ENCODE peak calls at places on chromosomes 3 and 15, in five cellular contexts. S, L, B, I and W are unnamed samples. For H3K9me3, the result is how much of the 10 kb centered on the place peaks cover.

GRCh38 chr15:31367730-31368344 is 41.2 kb downstream of the KLF13 start:
- DNase-seq in S (no peak), L (no peak), B (no peak), I (peak), W (peak)

GRCh38 chr3:53071882-53072431 is 26.1 kb upstream of the SFMBT1 start:
- DNase-seq in S (no peak), L (no peak), B (peak), I (no peak), W (no peak)

GRCh38 chr3:113241292-113242033 is 30.1 kb downstream of the BOC start:
- DNase-seq in S (no peak), L (no peak), B (peak), I (no peak), W (no peak)

GRCh38 chr15:40915106-40915661 is 14.0 kb upstream of the DLL4 start:
- DNase-seq in S (no peak), L (peak), B (no peak), I (no peak), W (no peak)

GRCh38 chr3:134462236-134463059 is 23.3 kb downstream of the ANAPC13 start:
- DNase-seq in S (no peak), L (peak), B (no peak), I (no peak), W (no peak)

GRCh38 chr15:50017522-50017921 is 101.5 kb downstream of the ATP8B4 start:
- DNase-seq in S (no peak), L (no peak), B (no peak), I (no peak), W (no peak)

GRCh38 chr3:124078978-124079911 is 87.3 kb upstream of the ROPN1 start:
- DNase-seq in S (peak), L (peak), B (no peak), I (no peak), W (no peak)

GRCh38 chr3:13780432-13781173 is 99.3 kb downstream of the WNT7A start:
- DNase-seq in S (no peak), L (no peak), B (no peak), I (no peak), W (no peak)

GRCh38 chr15:78841891-78842290 is 30.6 kb upstream of the ADAMTS7 start:
- DNase-seq in S (no peak), L (no peak), B (no peak), I (no peak), W (no peak)

GRCh38 chr3:179825527-179826246 is 172.8 kb downstream of the USP13 start:
- DNase-seq in S (no peak), L (no peak), B (no peak), I (no peak), W (no peak)

GRCh38 chr3:12395349-12396012 is 88.8 kb upstream of the TSEN2 start:
- DNase-seq in S (no peak), L (no peak), B (no peak), I (no peak), W (no peak)

GRCh38 chr3:196667056-196667844 is 27.8 kb downstream of the NRROS start:
- DNase-seq in S (no peak), L (no peak), B (no peak), I (no peak), W (no peak)

GRCh38 chr3:181633556-181633955 is 78.2 kb upstream of the SOX2 start:
- DNase-seq in S (no peak), L (no peak), B (no peak), I (no peak), W (no peak)

GRCh38 chr3:193620055-193620454 is 27.0 kb downstream of the OPA1 start:
- DNase-seq in S (no peak), L (no peak), B (no peak), I (no peak), W (no peak)

GRCh38 chr3:72692959-72693518 is 155.2 kb downstream of the SHQ1 start:
- DNase-seq in S (no peak), L (no peak), B (peak), I (no peak), W (peak)

GRCh38 chr3:8488877-8489865 is 12.5 kb upstream of the LMCD1 start:
- DNase-seq in S (no peak), L (no peak), B (no peak), I (no peak), W (no peak)

GRCh38 chr15:35777016-35777415 is 231.1 kb upstream of the DPH6 start:
- DNase-seq in S (no peak), L (no peak), B (no peak), I (no peak), W (no peak)

GRCh38 chr15:70095387-70096214 is 2.1 kb downstream of the TLE3 start:
- DNase-seq in S (peak), L (peak), B (peak), I (no peak), W (peak)

GRCh38 chr3:132071043-132071442 is 36.2 kb upstream of the CPNE4 start:
- DNase-seq in S (no peak), L (no peak), B (no peak), I (no peak), W (no peak)

GRCh38 chr3:115697263-115698053 is 74.1 kb downstream of the GAP43 start:
- DNase-seq in S (no peak), L (no peak), B (no peak), I (no peak), W (no peak)

GRCh38 chr3:45554001-45554691 is 40.4 kb upstream of the LIMD1 start:
- DNase-seq in S (peak), L (peak), B (no peak), I (peak), W (peak)

GRCh38 chr15:70214266-70214665 is 116.5 kb upstream of the TLE3 start:
- DNase-seq in S (no peak), L (no peak), B (peak), I (no peak), W (no peak)

GRCh38 chr3:78941587-78941986 is 826.2 kb downstream of the ROBO1 start:
- DNase-seq in S (no peak), L (no peak), B (no peak), I (no peak), W (no peak)

GRCh38 chr3:151890721-151891141 is 17.3 kb downstream of the SUCNR1 start:
- DNase-seq in S (no peak), L (no peak), B (no peak), I (no peak), W (no peak)

GRCh38 chr15:62782100-62782791 is 260.3 kb upstream of the TPM1 start:
- DNase-seq in S (peak), L (peak), B (peak), I (peak), W (peak)

GRCh38 chr3:178139116-178139515 is 397.1 kb upstream of the KCNMB2 start:
- DNase-seq in S (no peak), L (no peak), B (no peak), I (no peak), W (no peak)

GRCh38 chr3:21158801-21159564 is 592.0 kb downstream of the ZNF385D start:
- DNase-seq in S (no peak), L (no peak), B (no peak), I (no peak), W (no peak)

GRCh38 chr3:185820973-185821758 is 3.7 kb downstream of the IGF2BP2 start:
- DNase-seq in S (no peak), L (peak), B (no peak), I (no peak), W (no peak)

GRCh38 chr3:48655586-48655985 is 7.1 kb downstream of the CELSR3 start:
- DNase-seq in S (no peak), L (no peak), B (no peak), I (no peak), W (no peak)

GRCh38 chr3:107756649-107757048 is 233.9 kb downstream of the BBX start:
- DNase-seq in S (no peak), L (no peak), B (no peak), I (no peak), W (no peak)

GRCh38 chr3:72586694-72587093 is 261.6 kb downstream of the SHQ1 start:
- DNase-seq in S (no peak), L (no peak), B (no peak), I (no peak), W (no peak)

GRCh38 chr3:14725015-14725431 is 50.1 kb downstream of the C3orf20 start:
- DNase-seq in S (no peak), L (no peak), B (no peak), I (no peak), W (peak)

GRCh38 chr3:135991621-135992020 is 26.1 kb downstream of the PPP2R3A start:
- DNase-seq in S (no peak), L (peak), B (no peak), I (no peak), W (no peak)

GRCh38 chr15:51030649-51031316 is 63.9 kb downstream of the TNFAIP8L3 start:
- DNase-seq in S (no peak), L (no peak), B (no peak), I (no peak), W (no peak)

DNA sequence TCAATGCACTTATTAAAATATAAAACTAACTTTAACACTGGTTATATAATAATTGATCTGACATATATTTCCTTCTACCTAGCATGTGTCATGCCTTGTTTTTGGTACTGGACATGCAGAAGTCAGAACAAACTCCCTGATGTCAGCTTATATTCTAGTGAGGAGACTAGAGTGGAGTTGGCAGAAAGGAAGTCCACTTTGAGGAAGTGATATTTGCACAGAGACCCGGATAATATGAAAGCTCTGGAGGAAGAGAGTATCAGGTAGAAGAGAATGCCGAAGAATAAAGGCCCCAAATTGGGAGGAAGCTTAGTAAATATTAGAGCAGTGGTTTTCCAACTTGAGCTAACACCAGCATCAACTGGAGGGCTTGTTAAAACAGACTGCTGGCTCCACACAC is 24.6 kb upstream of the ZNF280D start:
- DNase-seq in S (no peak), L (no peak), B (no peak), I (no peak), W (no peak)
- H3K27ac ChIP-seq in S (no peak), L (no peak), B (no peak), I (no peak), W (no peak)

GRCh38 chr15:92677998-92678397 is 22.4 kb upstream of the FAM174B start:
- DNase-seq in S (no peak), L (no peak), B (no peak), I (no peak), W (no peak)
- H3K9me3 ChIP-seq in S (under half), L (under half), B (under half), I (under half), W (under half)

GRCh38 chr15:58190419-58190818 is 52.2 kb downstream of the AQP9 start:
- DNase-seq in S (no peak), L (no peak), B (no peak), I (no peak), W (no peak)

GRCh38 chr15:58189148-58189811 is 51.1 kb downstream of the AQP9 start:
- DNase-seq in S (no peak), L (no peak), B (no peak), I (no peak), W (no peak)

GRCh38 chr15:58182460-58183163 is 44.4 kb downstream of the AQP9 start:
- DNase-seq in S (no peak), L (peak), B (peak), I (peak), W (peak)

GRCh38 chr15:58179741-58180381 is 41.7 kb downstream of the AQP9 start:
- DNase-seq in S (no peak), L (peak), B (no peak), I (no peak), W (no peak)

GRCh38 chr15:58185439-58185838 is 47.3 kb downstream of the AQP9 start:
- DNase-seq in S (no peak), L (peak), B (no peak), I (no peak), W (no peak)
- TF ChIP-seq CTCF in S (no peak), L (no peak), B (peak), I (no peak), W (no peak)

DNA sequence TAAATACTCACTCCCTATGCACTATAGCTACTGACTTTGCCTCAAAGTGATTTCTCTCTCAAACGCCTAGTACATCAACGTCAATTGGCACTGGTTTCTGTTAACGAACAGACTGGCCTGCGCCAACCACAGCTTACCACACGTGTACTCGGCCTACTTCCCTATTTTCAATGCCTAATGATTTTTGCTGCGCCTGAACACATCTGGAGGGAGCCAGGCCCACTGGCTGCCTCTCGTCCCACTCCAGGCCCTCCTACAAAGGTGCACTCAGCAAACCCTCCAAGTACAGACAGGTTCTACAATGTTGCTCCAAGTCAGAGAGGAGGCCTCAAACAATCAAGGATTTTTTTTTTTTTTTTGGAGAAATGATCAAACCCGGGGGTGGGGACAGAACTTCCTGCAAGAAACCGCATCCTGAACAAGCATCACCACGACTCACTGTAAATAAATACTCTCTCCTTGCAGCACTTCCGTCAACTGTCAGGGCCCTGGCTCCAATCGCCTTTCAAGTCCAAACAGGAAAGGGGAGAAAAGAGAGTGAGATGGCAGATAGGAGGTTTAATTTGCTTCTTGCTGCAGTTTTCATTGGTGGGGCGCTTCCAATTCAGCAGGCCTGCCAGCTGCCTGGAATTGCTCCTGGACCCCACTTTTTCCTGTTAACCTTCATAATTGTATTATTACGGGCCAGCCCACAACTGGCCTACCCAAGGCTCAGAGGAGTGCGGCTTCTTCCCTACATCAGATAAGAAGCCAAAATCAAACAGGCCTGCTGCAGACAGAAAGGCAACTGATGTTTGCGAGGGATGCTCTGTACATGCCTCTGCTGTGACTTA is 139.3 kb downstream of the FOXP1 start:
- DNase-seq in S (peak), L (peak), B (no peak), I (no peak), W (peak)
- H3K27ac ChIP-seq in S (peak), L (peak), B (no peak), I (peak), W (peak)

DNA sequence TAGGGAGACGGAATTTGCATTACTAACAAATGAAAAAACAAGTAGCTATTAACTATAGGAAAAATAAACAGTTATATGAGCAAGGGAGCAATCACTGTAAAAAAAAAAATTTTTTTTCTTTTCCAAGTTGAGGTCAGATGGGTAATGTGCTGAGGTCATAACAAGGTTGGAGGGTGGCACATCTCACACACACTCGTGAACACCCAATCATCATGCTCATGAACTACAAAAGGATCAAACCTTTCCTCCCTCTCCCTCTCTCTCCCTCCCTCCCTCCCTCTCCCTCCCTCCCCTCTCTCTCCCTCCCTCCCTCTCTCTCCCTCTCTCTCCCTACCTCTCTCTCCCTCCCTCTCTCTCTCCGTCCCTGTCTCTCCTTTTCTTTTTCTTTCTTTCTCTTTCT is 97.9 kb upstream of the CGNL1 start:
- DNase-seq in S (no peak), L (no peak), B (no peak), I (no peak), W (no peak)
- H3K9me3 ChIP-seq in S (under half), L (under half), B (under half), I (under half), W (under half)

DNA sequence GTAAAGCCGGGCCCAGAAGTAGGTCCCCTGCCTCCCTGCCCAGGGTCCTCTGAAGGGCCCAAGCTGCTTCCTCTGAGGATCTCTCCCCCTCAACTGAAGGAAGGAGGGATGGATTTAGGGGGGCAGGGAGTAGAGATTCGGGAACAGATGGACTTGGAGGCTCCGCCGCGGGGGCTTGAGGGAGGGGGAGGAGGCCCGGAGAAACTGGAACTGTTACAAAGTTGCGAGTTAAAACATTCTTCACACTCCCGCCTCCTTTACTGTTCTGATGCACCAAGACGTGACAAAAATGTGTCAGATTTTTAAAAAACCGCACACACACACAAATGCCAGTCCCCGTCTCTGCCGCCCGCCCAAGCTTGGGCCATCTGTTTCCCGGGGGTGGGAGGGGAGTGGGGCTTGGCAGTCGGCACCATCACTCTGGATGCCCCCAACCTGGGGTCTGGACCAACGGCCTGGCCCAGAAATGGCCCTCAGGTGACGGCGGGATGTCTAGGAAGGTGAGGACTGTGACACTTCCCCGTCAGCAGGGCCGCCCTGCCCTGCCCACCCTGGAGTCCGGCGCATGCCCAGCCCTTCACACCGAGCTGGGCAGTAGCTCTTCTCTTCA is 25.0 kb upstream of the LINGO1 start:
- DNase-seq in S (no peak), L (no peak), B (no peak), I (no peak), W (no peak)
- TF ChIP-seq CTCF in S (no peak), L (no peak), B (no peak), I (no peak), W (no peak)

DNA sequence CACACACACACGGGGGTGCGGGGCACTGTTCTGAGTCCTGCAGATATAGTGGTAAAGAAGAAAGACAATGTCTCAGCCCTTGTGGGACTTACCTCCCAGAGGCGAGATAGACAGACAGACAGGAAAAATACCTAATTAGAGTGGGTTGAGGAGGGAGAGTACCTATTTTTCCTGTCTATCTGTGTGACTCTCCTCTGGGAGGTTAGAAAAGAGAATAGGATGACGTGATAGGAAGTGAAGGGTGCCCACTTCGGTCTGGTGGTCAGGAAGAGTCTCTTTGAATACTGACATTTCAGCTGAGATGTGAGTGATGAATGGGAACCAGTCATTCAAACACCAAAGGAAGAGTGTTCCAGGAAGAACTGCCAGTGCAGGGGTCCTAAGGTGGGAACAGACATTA is 4.1 kb upstream of the APOD start:
- DNase-seq in S (no peak), L (no peak), B (no peak), I (no peak), W (no peak)
- H3K27ac ChIP-seq in S (no peak), L (no peak), B (no peak), I (no peak), W (no peak)

DNA sequence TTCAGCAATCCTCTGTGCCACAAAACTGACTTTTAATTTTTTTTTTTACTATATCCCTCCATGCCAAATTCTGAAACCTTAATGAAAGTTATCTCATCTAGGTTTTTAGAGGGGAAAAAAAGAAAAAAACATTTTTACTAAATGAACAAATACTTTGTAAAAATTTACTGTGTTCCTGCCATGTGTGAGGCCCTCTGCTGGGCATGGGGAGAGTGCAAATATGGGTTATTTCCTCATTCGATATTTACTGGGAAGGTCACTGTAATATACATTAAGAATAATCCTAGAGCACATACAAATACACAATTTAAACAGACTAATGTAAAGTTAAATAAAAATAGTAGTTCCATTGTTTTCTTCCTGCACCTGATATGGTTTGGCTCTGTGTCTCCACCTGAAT is 215.0 kb downstream of the GRM7 start:
- DNase-seq in S (no peak), L (no peak), B (no peak), I (no peak), W (no peak)
- H3K9me3 ChIP-seq in S (under half), L (under half), B (under half), I (under half), W (under half)